ENCODE peak calls at places on chromosome 4, in six cellular contexts. I, X, H, M, W and V are unnamed samples.
A peak's percentile ranks its signal among the peaks of the same experiment; 100 is the strongest.

GRCh38 chr4:74109116-74109791 is 10.3 kb upstream of the CXCL2 start:
- DNase-seq in X (no peak), M (no peak), W (peak; percentile 71), I (no peak), H (no peak), V (no peak)

GRCh38 chr4:155582971-155583437 is 83.6 kb upstream of the GUCY1A1 start:
- DNase-seq in M (no peak), W (no peak), H (no peak), I (no peak), X (no peak), V (no peak)

GRCh38 chr4:45030059-45030458 is 303.7 kb upstream of the GNPDA2 start:
- DNase-seq in W (no peak), M (no peak), H (no peak), X (no peak), I (no peak), V (no peak)

GRCh38 chr4:176587920-176588319 is 204.8 kb downstream of the VEGFC start:
- DNase-seq in H (no peak), M (no peak), X (no peak), I (peak; percentile 31), W (no peak), V (no peak)

GRCh38 chr4:41125558-41126311 is 88.6 kb downstream of the APBB2 start:
- DNase-seq in W (no peak), X (no peak), H (no peak), I (no peak), M (no peak), V (no peak)

GRCh38 chr4:53599632-53600031 is 8.3 kb upstream of the LNX1 start:
- DNase-seq in H (no peak), M (no peak), W (no peak), X (no peak), I (no peak), V (no peak)

GRCh38 chr4:76091052-76091451 is 16.5 kb downstream of the ART3 start:
- DNase-seq in W (no peak), I (no peak), X (no peak), H (no peak), M (no peak), V (no peak)

GRCh38 chr4:56129431-56129861 is 180.7 kb downstream of the CEP135 start:
- DNase-seq in W (no peak), H (no peak), X (no peak), I (no peak), M (no peak), V (no peak)

GRCh38 chr4:71537551-71538065 is 198.8 kb downstream of the SLC4A4 start:
- DNase-seq in M (no peak), I (no peak), H (no peak), W (no peak), X (no peak), V (no peak)

GRCh38 chr4:41913509-41913908 is 21.7 kb upstream of the TMEM33 start:
- DNase-seq in H (no peak), M (no peak), X (no peak), W (no peak), I (no peak), V (no peak)

GRCh38 chr4:179110356-179110755 is 1668.1 kb upstream of the AGA start:
- DNase-seq in W (no peak), H (no peak), X (no peak), M (no peak), I (no peak), V (no peak)

GRCh38 chr4:11698846-11699590 is 270.3 kb upstream of the HS3ST1 start:
- DNase-seq in H (no peak), M (no peak), X (no peak), W (no peak), I (no peak), V (no peak)

GRCh38 chr4:183118585-183118984 is 19.5 kb downstream of the WWC2 start:
- DNase-seq in I (no peak), W (no peak), M (no peak), H (no peak), X (no peak), V (no peak)
- H3K4me1 ChIP-seq in I (no peaks in the 10 kb centered on the region), W (peaks cover 3% of the 10 kb centered on the region), M (peaks cover 1% of the 10 kb centered on the region), H (no peaks in the 10 kb centered on the region), X (no peaks in the 10 kb centered on the region), V (no peaks in the 10 kb centered on the region)

DNA sequence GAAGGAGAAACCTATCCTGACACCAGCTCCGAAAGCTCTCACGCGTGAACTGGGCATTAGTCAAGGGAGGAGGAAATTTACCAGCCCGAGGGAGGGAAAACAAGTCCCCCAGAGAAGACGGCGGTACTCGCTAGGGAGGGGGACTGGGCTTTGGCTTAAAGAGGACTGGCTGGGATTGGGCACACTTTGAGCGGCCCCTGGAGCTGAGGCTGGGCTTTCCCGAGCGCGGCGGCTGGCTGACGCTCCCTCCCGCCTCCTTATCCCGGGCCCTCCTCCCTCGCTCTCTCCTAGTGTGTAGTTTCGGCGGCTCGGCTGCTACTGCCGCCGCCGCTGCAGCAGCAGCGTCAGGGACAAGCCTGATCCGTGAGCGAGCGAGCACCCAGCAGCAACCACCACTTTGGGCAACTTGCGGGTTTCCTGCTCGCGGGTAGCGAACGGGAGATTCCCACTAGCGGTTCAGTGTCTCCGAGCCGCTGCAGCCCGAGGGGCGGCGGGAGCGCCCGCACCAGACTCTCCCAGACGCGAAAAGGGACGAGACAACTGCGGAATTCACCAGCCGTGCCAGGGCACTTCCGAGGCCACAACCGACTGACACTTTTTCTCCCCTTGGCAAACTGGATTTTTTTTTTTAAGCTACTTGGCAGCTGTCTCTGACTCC is 677 bp upstream of the PCDH7 start:
- DNase-seq in I (no peak), H (no peak), X (no peak), M (peak; percentile 45), W (no peak), V (no peak)
- H3K4me1 ChIP-seq in I (peaks cover 13% of the 10 kb centered on the region), H (peaks cover 28% of the 10 kb centered on the region), X (no peaks in the 10 kb centered on the region), M (peaks cover 2% of the 10 kb centered on the region), W (peaks cover 13% of the 10 kb centered on the region), V (peaks cover 3% of the 10 kb centered on the region)

GRCh38 chr4:83558059-83558648 is 22.2 kb downstream of the GPAT3 start:
- DNase-seq in I (no peak), W (no peak), X (no peak), H (no peak), M (no peak), V (no peak)
- H3K4me1 ChIP-seq in I (no peaks in the 10 kb centered on the region), W (no peaks in the 10 kb centered on the region), X (no peaks in the 10 kb centered on the region), H (no peaks in the 10 kb centered on the region), M (no peaks in the 10 kb centered on the region), V (no peaks in the 10 kb centered on the region)

GRCh38 chr4:139977838-139978604 is 176.0 kb downstream of the MAML3 start:
- DNase-seq in I (no peak), W (peak; percentile 46), X (no peak), H (no peak), M (no peak), V (no peak)
- H3K4me1 ChIP-seq in I (peaks cover 3% of the 10 kb centered on the region), W (peaks cover 16% of the 10 kb centered on the region), X (no peaks in the 10 kb centered on the region), H (no peaks in the 10 kb centered on the region), M (peaks cover 17% of the 10 kb centered on the region), V (no peaks in the 10 kb centered on the region)

GRCh38 chr4:152098365-152099060 is 337.7 kb upstream of the GATB start:
- DNase-seq in I (no peak), M (no peak), H (no peak), W (no peak), X (no peak), V (no peak)
- H3K4me1 ChIP-seq in I (no peaks in the 10 kb centered on the region), M (no peaks in the 10 kb centered on the region), H (peaks cover 86% of the 10 kb centered on the region), W (peaks cover 7% of the 10 kb centered on the region), X (peaks cover 82% of the 10 kb centered on the region), V (peaks cover 85% of the 10 kb centered on the region)

GRCh38 chr4:105921301-105921700 is 26.0 kb downstream of the NPNT start:
- DNase-seq in I (no peak), M (no peak), H (no peak), W (no peak), X (no peak), V (no peak)
- H3K4me1 ChIP-seq in I (no peaks in the 10 kb centered on the region), M (no peaks in the 10 kb centered on the region), H (no peaks in the 10 kb centered on the region), W (no peaks in the 10 kb centered on the region), X (no peaks in the 10 kb centered on the region), V (no peaks in the 10 kb centered on the region)